ENCODE peak calls at places on chromosomes 6 and 20, in nine cellular contexts. One of them, this sample, is unnamed.
A peak's percentile ranks its signal among the peaks of the same experiment; 100 is the strongest.

GRCh38 chr6:16436550-16436949 is 198.2 kb downstream of the GMPR start:
- DNase-seq in CD4-positive, CD25-positive, alpha-beta regulatory T cell: peak; percentile 22
- DNase-seq in SJSA1: no peak
- DNase-seq in ovary: no peak
- DNase-seq in GM12878: no peak
- DNase-seq in CD8-positive, alpha-beta memory T cell: peak; percentile 19
- DNase-seq in adrenal gland: no peak
- DNase-seq in CD8-positive, alpha-beta T cell: no peak
- DNase-seq in cardiac muscle cell: no peak
- DNase-seq in this sample: no peak

GRCh38 chr6:41039060-41039998 is at the start of gene UNC5CL:
- DNase-seq in CD4-positive, CD25-positive, alpha-beta regulatory T cell: peak; percentile 35
- DNase-seq in SJSA1: no peak
- DNase-seq in ovary: no peak
- DNase-seq in GM12878: no peak
- DNase-seq in CD8-positive, alpha-beta memory T cell: peak; percentile 34
- DNase-seq in adrenal gland: peak; percentile 46
- DNase-seq in CD8-positive, alpha-beta T cell: peak; percentile 56
- DNase-seq in cardiac muscle cell: peak; percentile 30
- DNase-seq in this sample: no peak

GRCh38 chr6:137217801-137218472 is 1.2 kb downstream of the IFNGR1 start:
- DNase-seq in CD4-positive, CD25-positive, alpha-beta regulatory T cell: no peak
- DNase-seq in SJSA1: no peak
- DNase-seq in ovary: no peak
- DNase-seq in GM12878: no peak
- DNase-seq in CD8-positive, alpha-beta memory T cell: no peak
- DNase-seq in adrenal gland: peak; percentile 61
- DNase-seq in CD8-positive, alpha-beta T cell: no peak
- DNase-seq in cardiac muscle cell: no peak
- DNase-seq in this sample: peak; percentile 48

GRCh38 chr6:5713519-5713918 is 293.2 kb downstream of the NRN1 start:
- DNase-seq in CD4-positive, CD25-positive, alpha-beta regulatory T cell: no peak
- DNase-seq in SJSA1: no peak
- DNase-seq in ovary: no peak
- DNase-seq in GM12878: no peak
- DNase-seq in CD8-positive, alpha-beta memory T cell: no peak
- DNase-seq in adrenal gland: no peak
- DNase-seq in CD8-positive, alpha-beta T cell: no peak
- DNase-seq in cardiac muscle cell: no peak
- DNase-seq in this sample: no peak

GRCh38 chr20:10508468-10509251 is 73.6 kb downstream of the SLX4IP start:
- DNase-seq in CD4-positive, CD25-positive, alpha-beta regulatory T cell: no peak
- DNase-seq in SJSA1: no peak
- DNase-seq in ovary: peak; percentile 54
- DNase-seq in GM12878: no peak
- DNase-seq in CD8-positive, alpha-beta memory T cell: no peak
- DNase-seq in adrenal gland: peak; percentile 38
- DNase-seq in CD8-positive, alpha-beta T cell: no peak
- DNase-seq in cardiac muscle cell: peak; percentile 68
- DNase-seq in this sample: peak; percentile 73

GRCh38 chr20:49888341-49889244 is 26.7 kb downstream of the SPATA2 start:
- DNase-seq in CD4-positive, CD25-positive, alpha-beta regulatory T cell: peak; percentile 27
- DNase-seq in SJSA1: peak; percentile 71
- DNase-seq in ovary: no peak
- DNase-seq in GM12878: peak; percentile 9
- DNase-seq in CD8-positive, alpha-beta memory T cell: peak; percentile 29
- DNase-seq in adrenal gland: no peak
- DNase-seq in CD8-positive, alpha-beta T cell: peak; percentile 53
- DNase-seq in cardiac muscle cell: peak; percentile 64
- DNase-seq in this sample: peak; percentile 72

GRCh38 chr20:22815584-22815983 is 219.5 kb upstream of the SSTR4 start:
- DNase-seq in CD4-positive, CD25-positive, alpha-beta regulatory T cell: no peak
- DNase-seq in SJSA1: no peak
- DNase-seq in ovary: no peak
- DNase-seq in GM12878: no peak
- DNase-seq in CD8-positive, alpha-beta memory T cell: no peak
- DNase-seq in adrenal gland: no peak
- DNase-seq in CD8-positive, alpha-beta T cell: no peak
- DNase-seq in cardiac muscle cell: no peak
- DNase-seq in this sample: no peak

GRCh38 chr6:162622572-162622971 is 105.0 kb downstream of the PRKN start:
- DNase-seq in CD4-positive, CD25-positive, alpha-beta regulatory T cell: no peak
- DNase-seq in SJSA1: no peak
- DNase-seq in ovary: no peak
- DNase-seq in GM12878: no peak
- DNase-seq in CD8-positive, alpha-beta memory T cell: no peak
- DNase-seq in adrenal gland: no peak
- DNase-seq in CD8-positive, alpha-beta T cell: no peak
- DNase-seq in cardiac muscle cell: no peak
- DNase-seq in this sample: no peak

GRCh38 chr20:50713677-50714101 is 17.7 kb upstream of the PARD6B start:
- DNase-seq in CD4-positive, CD25-positive, alpha-beta regulatory T cell: no peak
- DNase-seq in SJSA1: no peak
- DNase-seq in ovary: peak; percentile 51
- DNase-seq in GM12878: no peak
- DNase-seq in CD8-positive, alpha-beta memory T cell: no peak
- DNase-seq in adrenal gland: peak; percentile 48
- DNase-seq in CD8-positive, alpha-beta T cell: no peak
- DNase-seq in cardiac muscle cell: peak; percentile 79
- DNase-seq in this sample: no peak

GRCh38 chr20:51500936-51501335 is 41.6 kb downstream of the NFATC2 start:
- DNase-seq in CD4-positive, CD25-positive, alpha-beta regulatory T cell: no peak
- DNase-seq in SJSA1: no peak
- DNase-seq in ovary: no peak
- DNase-seq in GM12878: no peak
- DNase-seq in CD8-positive, alpha-beta memory T cell: peak; percentile 36
- DNase-seq in adrenal gland: no peak
- DNase-seq in CD8-positive, alpha-beta T cell: peak; percentile 56
- DNase-seq in cardiac muscle cell: no peak
- DNase-seq in this sample: no peak

GRCh38 chr6:12576389-12576788 is 140.2 kb upstream of the PHACTR1 start:
- DNase-seq in CD4-positive, CD25-positive, alpha-beta regulatory T cell: no peak
- DNase-seq in SJSA1: no peak
- DNase-seq in ovary: no peak
- DNase-seq in GM12878: no peak
- DNase-seq in CD8-positive, alpha-beta memory T cell: no peak
- DNase-seq in adrenal gland: no peak
- DNase-seq in CD8-positive, alpha-beta T cell: no peak
- DNase-seq in cardiac muscle cell: peak; percentile 66
- DNase-seq in this sample: no peak

DNA sequence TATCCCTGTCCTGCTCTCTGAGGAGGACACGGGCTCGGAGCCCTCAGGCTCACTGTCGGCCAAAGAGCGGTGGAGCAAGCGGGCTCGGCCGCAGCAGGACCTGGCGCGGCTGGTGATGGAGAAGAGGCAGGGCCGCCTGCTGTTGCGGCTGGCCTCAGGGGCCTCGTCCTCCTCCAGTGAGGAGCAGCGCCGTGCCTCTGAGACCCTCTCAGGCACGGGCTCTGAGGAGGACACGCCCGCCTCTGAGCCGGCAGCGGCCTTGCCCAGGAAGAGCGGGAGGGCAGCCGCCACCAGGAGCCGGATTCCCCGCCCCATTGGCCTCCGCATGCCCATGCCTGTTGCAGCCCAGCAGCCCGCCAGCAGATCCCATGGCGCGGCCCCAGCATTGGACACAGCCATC is 14.2 kb upstream of the SLC22A7 start:
- DNase-seq in CD4-positive, CD25-positive, alpha-beta regulatory T cell: no peak
- DNase-seq in SJSA1: no peak
- DNase-seq in ovary: no peak
- DNase-seq in GM12878: no peak
- DNase-seq in CD8-positive, alpha-beta memory T cell: no peak
- DNase-seq in adrenal gland: no peak
- DNase-seq in CD8-positive, alpha-beta T cell: no peak
- DNase-seq in cardiac muscle cell: no peak
- DNase-seq in this sample: no peak
- H3K9me3 ChIP-seq in CD4-positive, CD25-positive, alpha-beta regulatory T cell: no peaks in the 10 kb centered on the region
- H3K9me3 ChIP-seq in SJSA1: no peaks in the 10 kb centered on the region
- H3K9me3 ChIP-seq in ovary: no peaks in the 10 kb centered on the region
- H3K9me3 ChIP-seq in GM12878: no peaks in the 10 kb centered on the region
- H3K9me3 ChIP-seq in CD8-positive, alpha-beta memory T cell: no peaks in the 10 kb centered on the region
- H3K9me3 ChIP-seq in adrenal gland: no peaks in the 10 kb centered on the region
- H3K9me3 ChIP-seq in CD8-positive, alpha-beta T cell: no peaks in the 10 kb centered on the region
- H3K9me3 ChIP-seq in cardiac muscle cell: no peaks in the 10 kb centered on the region
- H3K9me3 ChIP-seq in this sample: no peaks in the 10 kb centered on the region

GRCh38 chr20:15699431-15700146 is 873.7 kb downstream of the KIF16B start:
- DNase-seq in CD4-positive, CD25-positive, alpha-beta regulatory T cell: no peak
- DNase-seq in SJSA1: no peak
- DNase-seq in ovary: peak; percentile 14
- DNase-seq in GM12878: no peak
- DNase-seq in CD8-positive, alpha-beta memory T cell: no peak
- DNase-seq in adrenal gland: peak; percentile 18
- DNase-seq in CD8-positive, alpha-beta T cell: no peak
- DNase-seq in cardiac muscle cell: no peak
- DNase-seq in this sample: no peak
- H3K4me3 ChIP-seq in CD4-positive, CD25-positive, alpha-beta regulatory T cell: no peak overlapping the region
- H3K4me3 ChIP-seq in SJSA1: no peak overlapping the region
- H3K4me3 ChIP-seq in ovary: no peak overlapping the region
- H3K4me3 ChIP-seq in GM12878: no peak overlapping the region
- H3K4me3 ChIP-seq in CD8-positive, alpha-beta memory T cell: no peak overlapping the region
- H3K4me3 ChIP-seq in adrenal gland: no peak overlapping the region
- H3K4me3 ChIP-seq in CD8-positive, alpha-beta T cell: no peak overlapping the region
- H3K4me3 ChIP-seq in cardiac muscle cell: no peak overlapping the region
- H3K4me3 ChIP-seq in this sample: no peak overlapping the region

GRCh38 chr20:31685853-31686641 is 36.6 kb downstream of the BCL2L1 start:
- DNase-seq in CD4-positive, CD25-positive, alpha-beta regulatory T cell: no peak
- DNase-seq in SJSA1: no peak
- DNase-seq in ovary: no peak
- DNase-seq in GM12878: no peak
- DNase-seq in CD8-positive, alpha-beta memory T cell: no peak
- DNase-seq in adrenal gland: no peak
- DNase-seq in CD8-positive, alpha-beta T cell: no peak
- DNase-seq in cardiac muscle cell: no peak
- DNase-seq in this sample: no peak
- H3K36me3 ChIP-seq in CD4-positive, CD25-positive, alpha-beta regulatory T cell: peaks cover 25% of the 10 kb centered on the region
- H3K36me3 ChIP-seq in SJSA1: peaks cover 59% of the 10 kb centered on the region
- H3K36me3 ChIP-seq in ovary: no peaks in the 10 kb centered on the region
- H3K36me3 ChIP-seq in GM12878: peaks cover 19% of the 10 kb centered on the region
- H3K36me3 ChIP-seq in CD8-positive, alpha-beta memory T cell: peaks cover 9% of the 10 kb centered on the region
- H3K36me3 ChIP-seq in adrenal gland: peaks cover 15% of the 10 kb centered on the region
- H3K36me3 ChIP-seq in CD8-positive, alpha-beta T cell: peaks cover 8% of the 10 kb centered on the region
- H3K36me3 ChIP-seq in cardiac muscle cell: no peaks in the 10 kb centered on the region
- H3K36me3 ChIP-seq in this sample: no peaks in the 10 kb centered on the region

GRCh38 chr20:38094373-38094775 is 60.8 kb downstream of the RPRD1B start:
- DNase-seq in CD4-positive, CD25-positive, alpha-beta regulatory T cell: peak; percentile 19
- DNase-seq in SJSA1: no peak
- DNase-seq in ovary: no peak
- DNase-seq in GM12878: peak; percentile 73
- DNase-seq in CD8-positive, alpha-beta memory T cell: no peak
- DNase-seq in adrenal gland: peak; percentile 87
- DNase-seq in CD8-positive, alpha-beta T cell: peak; percentile 19
- DNase-seq in cardiac muscle cell: peak; percentile 71
- DNase-seq in this sample: peak; percentile 72
- H3K9me3 ChIP-seq in CD4-positive, CD25-positive, alpha-beta regulatory T cell: no peaks in the 10 kb centered on the region
- H3K9me3 ChIP-seq in SJSA1: no peaks in the 10 kb centered on the region
- H3K9me3 ChIP-seq in ovary: no peaks in the 10 kb centered on the region
- H3K9me3 ChIP-seq in GM12878: no peaks in the 10 kb centered on the region
- H3K9me3 ChIP-seq in CD8-positive, alpha-beta memory T cell: no peaks in the 10 kb centered on the region
- H3K9me3 ChIP-seq in adrenal gland: no peaks in the 10 kb centered on the region
- H3K9me3 ChIP-seq in CD8-positive, alpha-beta T cell: no peaks in the 10 kb centered on the region
- H3K9me3 ChIP-seq in cardiac muscle cell: no peaks in the 10 kb centered on the region
- H3K9me3 ChIP-seq in this sample: no peaks in the 10 kb centered on the region

GRCh38 chr20:57974863-57975262 is 253.6 kb downstream of the ANKRD60 start:
- DNase-seq in CD4-positive, CD25-positive, alpha-beta regulatory T cell: no peak
- DNase-seq in SJSA1: no peak
- DNase-seq in ovary: no peak
- DNase-seq in GM12878: no peak
- DNase-seq in CD8-positive, alpha-beta memory T cell: no peak
- DNase-seq in adrenal gland: no peak
- DNase-seq in CD8-positive, alpha-beta T cell: no peak
- DNase-seq in cardiac muscle cell: no peak
- DNase-seq in this sample: no peak
- H3K4me3 ChIP-seq in CD4-positive, CD25-positive, alpha-beta regulatory T cell: no peak overlapping the region
- H3K4me3 ChIP-seq in SJSA1: no peak overlapping the region
- H3K4me3 ChIP-seq in ovary: no peak overlapping the region
- H3K4me3 ChIP-seq in GM12878: no peak overlapping the region
- H3K4me3 ChIP-seq in CD8-positive, alpha-beta memory T cell: no peak overlapping the region
- H3K4me3 ChIP-seq in adrenal gland: no peak overlapping the region
- H3K4me3 ChIP-seq in CD8-positive, alpha-beta T cell: no peak overlapping the region
- H3K4me3 ChIP-seq in cardiac muscle cell: no peak overlapping the region
- H3K4me3 ChIP-seq in this sample: no peak overlapping the region

GRCh38 chr20:34274694-34275093 is 28.5 kb downstream of the AHCY start:
- DNase-seq in CD4-positive, CD25-positive, alpha-beta regulatory T cell: no peak
- DNase-seq in SJSA1: no peak
- DNase-seq in ovary: peak; percentile 45
- DNase-seq in GM12878: no peak
- DNase-seq in CD8-positive, alpha-beta memory T cell: no peak
- DNase-seq in adrenal gland: no peak
- DNase-seq in CD8-positive, alpha-beta T cell: no peak
- DNase-seq in cardiac muscle cell: no peak
- DNase-seq in this sample: no peak
- H3K36me3 ChIP-seq in CD4-positive, CD25-positive, alpha-beta regulatory T cell: peaks cover 6% of the 10 kb centered on the region
- H3K36me3 ChIP-seq in SJSA1: peaks cover 13% of the 10 kb centered on the region
- H3K36me3 ChIP-seq in ovary: no peaks in the 10 kb centered on the region
- H3K36me3 ChIP-seq in GM12878: peaks cover 10% of the 10 kb centered on the region
- H3K36me3 ChIP-seq in CD8-positive, alpha-beta memory T cell: no peaks in the 10 kb centered on the region
- H3K36me3 ChIP-seq in adrenal gland: peaks cover 4% of the 10 kb centered on the region
- H3K36me3 ChIP-seq in CD8-positive, alpha-beta T cell: peaks cover 9% of the 10 kb centered on the region
- H3K36me3 ChIP-seq in cardiac muscle cell: peaks cover 15% of the 10 kb centered on the region
- H3K36me3 ChIP-seq in this sample: peaks cover 47% of the 10 kb centered on the region

GRCh38 chr6:130922922-130923321 is 95.7 kb downstream of the SMLR1 start:
- DNase-seq in CD4-positive, CD25-positive, alpha-beta regulatory T cell: no peak
- DNase-seq in SJSA1: no peak
- DNase-seq in ovary: no peak
- DNase-seq in GM12878: no peak
- DNase-seq in CD8-positive, alpha-beta memory T cell: no peak
- DNase-seq in adrenal gland: no peak
- DNase-seq in CD8-positive, alpha-beta T cell: no peak
- DNase-seq in cardiac muscle cell: no peak
- DNase-seq in this sample: no peak
- H3K9me3 ChIP-seq in CD4-positive, CD25-positive, alpha-beta regulatory T cell: no peaks in the 10 kb centered on the region
- H3K9me3 ChIP-seq in SJSA1: no peaks in the 10 kb centered on the region
- H3K9me3 ChIP-seq in ovary: no peaks in the 10 kb centered on the region
- H3K9me3 ChIP-seq in GM12878: no peaks in the 10 kb centered on the region
- H3K9me3 ChIP-seq in CD8-positive, alpha-beta memory T cell: no peaks in the 10 kb centered on the region
- H3K9me3 ChIP-seq in adrenal gland: no peaks in the 10 kb centered on the region
- H3K9me3 ChIP-seq in CD8-positive, alpha-beta T cell: no peaks in the 10 kb centered on the region
- H3K9me3 ChIP-seq in cardiac muscle cell: no peaks in the 10 kb centered on the region
- H3K9me3 ChIP-seq in this sample: no peaks in the 10 kb centered on the region